ENCODE peak calls at places on chromosomes 6 and 20, in ten cellular contexts. One of them, this sample, is unnamed.
A peak's percentile ranks its signal among the peaks of the same experiment; 100 is the strongest.

GRCh38 chr6:92810913-92811312 is 608.4 kb downstream of the EPHA7 start:
- DNase-seq in activated naive CD4-positive, alpha-beta T cell: no peak
- DNase-seq in GM23248: peak; percentile 34
- DNase-seq in activated CD4-positive, CD25-positive, alpha-beta regulatory T cell: no peak
- DNase-seq in stimulated activated CD4-positive, alpha-beta T cell treated with anti-CD3 and anti-CD28 coated beads, TNF-alpha, amount 100 ng/mL, for 4 hours: no peak
- DNase-seq in stomach: no peak
- DNase-seq in ureter: no peak
- DNase-seq in Calu3: peak; percentile 39
- DNase-seq in activated naive CD8-positive, alpha-beta T cell treated with anti-CD3 and anti-CD28 coated beads, Interleukin-2, amount 50 U/mL, for 24 hours: peak; percentile 12
- DNase-seq in cardiac septum: no peak
- DNase-seq in this sample: no peak

GRCh38 chr20:45872626-45873025 is 8.4 kb upstream of the ZSWIM1 start:
- DNase-seq in activated naive CD4-positive, alpha-beta T cell: no peak
- DNase-seq in GM23248: no peak
- DNase-seq in activated CD4-positive, CD25-positive, alpha-beta regulatory T cell: no peak
- DNase-seq in stimulated activated CD4-positive, alpha-beta T cell treated with anti-CD3 and anti-CD28 coated beads, TNF-alpha, amount 100 ng/mL, for 4 hours: no peak
- DNase-seq in stomach: no peak
- DNase-seq in ureter: no peak
- DNase-seq in Calu3: no peak
- DNase-seq in activated naive CD8-positive, alpha-beta T cell treated with anti-CD3 and anti-CD28 coated beads, Interleukin-2, amount 50 U/mL, for 24 hours: no peak
- DNase-seq in cardiac septum: no peak
- DNase-seq in this sample: no peak

GRCh38 chr6:30599625-30600324 is 17.3 kb downstream of the PPP1R10 start:
- DNase-seq in activated naive CD4-positive, alpha-beta T cell: no peak
- DNase-seq in GM23248: no peak
- DNase-seq in activated CD4-positive, CD25-positive, alpha-beta regulatory T cell: no peak
- DNase-seq in stimulated activated CD4-positive, alpha-beta T cell treated with anti-CD3 and anti-CD28 coated beads, TNF-alpha, amount 100 ng/mL, for 4 hours: no peak
- DNase-seq in stomach: no peak
- DNase-seq in ureter: no peak
- DNase-seq in Calu3: no peak
- DNase-seq in activated naive CD8-positive, alpha-beta T cell treated with anti-CD3 and anti-CD28 coated beads, Interleukin-2, amount 50 U/mL, for 24 hours: no peak
- DNase-seq in cardiac septum: no peak
- DNase-seq in this sample: no peak

GRCh38 chr20:57449398-57450354 is 58.5 kb downstream of the RBM38 start:
- DNase-seq in activated naive CD4-positive, alpha-beta T cell: no peak
- DNase-seq in GM23248: no peak
- DNase-seq in activated CD4-positive, CD25-positive, alpha-beta regulatory T cell: no peak
- DNase-seq in stimulated activated CD4-positive, alpha-beta T cell treated with anti-CD3 and anti-CD28 coated beads, TNF-alpha, amount 100 ng/mL, for 4 hours: no peak
- DNase-seq in stomach: no peak
- DNase-seq in ureter: no peak
- DNase-seq in Calu3: no peak
- DNase-seq in activated naive CD8-positive, alpha-beta T cell treated with anti-CD3 and anti-CD28 coated beads, Interleukin-2, amount 50 U/mL, for 24 hours: no peak
- DNase-seq in cardiac septum: no peak
- DNase-seq in this sample: no peak

GRCh38 chr6:4930025-4930692 is 73.7 kb downstream of the RPP40 start:
- DNase-seq in activated naive CD4-positive, alpha-beta T cell: no peak
- DNase-seq in GM23248: no peak
- DNase-seq in activated CD4-positive, CD25-positive, alpha-beta regulatory T cell: no peak
- DNase-seq in stimulated activated CD4-positive, alpha-beta T cell treated with anti-CD3 and anti-CD28 coated beads, TNF-alpha, amount 100 ng/mL, for 4 hours: no peak
- DNase-seq in stomach: no peak
- DNase-seq in ureter: no peak
- DNase-seq in Calu3: no peak
- DNase-seq in activated naive CD8-positive, alpha-beta T cell treated with anti-CD3 and anti-CD28 coated beads, Interleukin-2, amount 50 U/mL, for 24 hours: no peak
- DNase-seq in cardiac septum: no peak
- DNase-seq in this sample: no peak

GRCh38 chr6:7431594-7432390 is 42.2 kb downstream of the RIOK1 start:
- DNase-seq in activated naive CD4-positive, alpha-beta T cell: no peak
- DNase-seq in GM23248: no peak
- DNase-seq in activated CD4-positive, CD25-positive, alpha-beta regulatory T cell: no peak
- DNase-seq in stimulated activated CD4-positive, alpha-beta T cell treated with anti-CD3 and anti-CD28 coated beads, TNF-alpha, amount 100 ng/mL, for 4 hours: no peak
- DNase-seq in stomach: peak; percentile 36
- DNase-seq in ureter: no peak
- DNase-seq in Calu3: no peak
- DNase-seq in activated naive CD8-positive, alpha-beta T cell treated with anti-CD3 and anti-CD28 coated beads, Interleukin-2, amount 50 U/mL, for 24 hours: no peak
- DNase-seq in cardiac septum: no peak
- DNase-seq in this sample: no peak

GRCh38 chr6:21922086-21922485 is 328.5 kb downstream of the SOX4 start:
- DNase-seq in activated naive CD4-positive, alpha-beta T cell: no peak
- DNase-seq in GM23248: peak; percentile 45
- DNase-seq in activated CD4-positive, CD25-positive, alpha-beta regulatory T cell: no peak
- DNase-seq in stimulated activated CD4-positive, alpha-beta T cell treated with anti-CD3 and anti-CD28 coated beads, TNF-alpha, amount 100 ng/mL, for 4 hours: no peak
- DNase-seq in stomach: no peak
- DNase-seq in ureter: no peak
- DNase-seq in Calu3: no peak
- DNase-seq in activated naive CD8-positive, alpha-beta T cell treated with anti-CD3 and anti-CD28 coated beads, Interleukin-2, amount 50 U/mL, for 24 hours: no peak
- DNase-seq in cardiac septum: no peak
- DNase-seq in this sample: no peak

GRCh38 chr6:30615958-30616810 is 859 bp downstream of the PPP1R10 start:
- DNase-seq in activated naive CD4-positive, alpha-beta T cell: no peak
- DNase-seq in GM23248: peak; percentile 62
- DNase-seq in activated CD4-positive, CD25-positive, alpha-beta regulatory T cell: no peak
- DNase-seq in stimulated activated CD4-positive, alpha-beta T cell treated with anti-CD3 and anti-CD28 coated beads, TNF-alpha, amount 100 ng/mL, for 4 hours: no peak
- DNase-seq in stomach: no peak
- DNase-seq in ureter: no peak
- DNase-seq in Calu3: peak; percentile 24
- DNase-seq in activated naive CD8-positive, alpha-beta T cell treated with anti-CD3 and anti-CD28 coated beads, Interleukin-2, amount 50 U/mL, for 24 hours: no peak
- DNase-seq in cardiac septum: no peak
- DNase-seq in this sample: no peak

GRCh38 chr6:360791-361373 is 30.7 kb upstream of the IRF4 start:
- DNase-seq in activated naive CD4-positive, alpha-beta T cell: no peak
- DNase-seq in GM23248: no peak
- DNase-seq in activated CD4-positive, CD25-positive, alpha-beta regulatory T cell: no peak
- DNase-seq in stimulated activated CD4-positive, alpha-beta T cell treated with anti-CD3 and anti-CD28 coated beads, TNF-alpha, amount 100 ng/mL, for 4 hours: no peak
- DNase-seq in stomach: no peak
- DNase-seq in ureter: no peak
- DNase-seq in Calu3: no peak
- DNase-seq in activated naive CD8-positive, alpha-beta T cell treated with anti-CD3 and anti-CD28 coated beads, Interleukin-2, amount 50 U/mL, for 24 hours: no peak
- DNase-seq in cardiac septum: no peak
- DNase-seq in this sample: no peak

GRCh38 chr6:150334790-150335783 is 33.7 kb upstream of the IYD start:
- DNase-seq in activated naive CD4-positive, alpha-beta T cell: no peak
- DNase-seq in GM23248: peak; percentile 80
- DNase-seq in activated CD4-positive, CD25-positive, alpha-beta regulatory T cell: no peak
- DNase-seq in stimulated activated CD4-positive, alpha-beta T cell treated with anti-CD3 and anti-CD28 coated beads, TNF-alpha, amount 100 ng/mL, for 4 hours: no peak
- DNase-seq in stomach: no peak
- DNase-seq in ureter: peak; percentile 55
- DNase-seq in Calu3: peak; percentile 46
- DNase-seq in activated naive CD8-positive, alpha-beta T cell treated with anti-CD3 and anti-CD28 coated beads, Interleukin-2, amount 50 U/mL, for 24 hours: peak; percentile 19
- DNase-seq in cardiac septum: peak; percentile 35
- DNase-seq in this sample: no peak

GRCh38 chr6:45724511-45724910 is 291.1 kb downstream of the CLIC5 start:
- DNase-seq in activated naive CD4-positive, alpha-beta T cell: no peak
- DNase-seq in GM23248: peak; percentile 68
- DNase-seq in activated CD4-positive, CD25-positive, alpha-beta regulatory T cell: no peak
- DNase-seq in stimulated activated CD4-positive, alpha-beta T cell treated with anti-CD3 and anti-CD28 coated beads, TNF-alpha, amount 100 ng/mL, for 4 hours: no peak
- DNase-seq in stomach: no peak
- DNase-seq in ureter: no peak
- DNase-seq in Calu3: no peak
- DNase-seq in activated naive CD8-positive, alpha-beta T cell treated with anti-CD3 and anti-CD28 coated beads, Interleukin-2, amount 50 U/mL, for 24 hours: no peak
- DNase-seq in cardiac septum: no peak
- DNase-seq in this sample: no peak

GRCh38 chr6:166307082-166307980 is 861 bp downstream of the PRR18 start:
- DNase-seq in activated naive CD4-positive, alpha-beta T cell: no peak
- DNase-seq in GM23248: peak; percentile 39
- DNase-seq in activated CD4-positive, CD25-positive, alpha-beta regulatory T cell: no peak
- DNase-seq in stimulated activated CD4-positive, alpha-beta T cell treated with anti-CD3 and anti-CD28 coated beads, TNF-alpha, amount 100 ng/mL, for 4 hours: no peak
- DNase-seq in stomach: no peak
- DNase-seq in ureter: no peak
- DNase-seq in Calu3: peak; percentile 40
- DNase-seq in activated naive CD8-positive, alpha-beta T cell treated with anti-CD3 and anti-CD28 coated beads, Interleukin-2, amount 50 U/mL, for 24 hours: no peak
- DNase-seq in cardiac septum: no peak
- DNase-seq in this sample: no peak

GRCh38 chr20:60147004-60147403 is 188.8 kb downstream of the CDH26 start:
- DNase-seq in activated naive CD4-positive, alpha-beta T cell: no peak
- DNase-seq in GM23248: no peak
- DNase-seq in activated CD4-positive, CD25-positive, alpha-beta regulatory T cell: no peak
- DNase-seq in stimulated activated CD4-positive, alpha-beta T cell treated with anti-CD3 and anti-CD28 coated beads, TNF-alpha, amount 100 ng/mL, for 4 hours: no peak
- DNase-seq in stomach: no peak
- DNase-seq in ureter: no peak
- DNase-seq in Calu3: no peak
- DNase-seq in activated naive CD8-positive, alpha-beta T cell treated with anti-CD3 and anti-CD28 coated beads, Interleukin-2, amount 50 U/mL, for 24 hours: no peak
- DNase-seq in cardiac septum: no peak
- DNase-seq in this sample: no peak

GRCh38 chr20:35368616-35369423 is 43.0 kb downstream of the UQCC1 start:
- DNase-seq in activated naive CD4-positive, alpha-beta T cell: no peak
- DNase-seq in GM23248: peak; percentile 14
- DNase-seq in activated CD4-positive, CD25-positive, alpha-beta regulatory T cell: no peak
- DNase-seq in stimulated activated CD4-positive, alpha-beta T cell treated with anti-CD3 and anti-CD28 coated beads, TNF-alpha, amount 100 ng/mL, for 4 hours: no peak
- DNase-seq in stomach: no peak
- DNase-seq in ureter: no peak
- DNase-seq in Calu3: no peak
- DNase-seq in activated naive CD8-positive, alpha-beta T cell treated with anti-CD3 and anti-CD28 coated beads, Interleukin-2, amount 50 U/mL, for 24 hours: no peak
- DNase-seq in cardiac septum: no peak
- DNase-seq in this sample: no peak

GRCh38 chr6:96702626-96703025 is 134.7 kb downstream of the GPR63 start:
- DNase-seq in activated naive CD4-positive, alpha-beta T cell: no peak
- DNase-seq in GM23248: no peak
- DNase-seq in activated CD4-positive, CD25-positive, alpha-beta regulatory T cell: no peak
- DNase-seq in stimulated activated CD4-positive, alpha-beta T cell treated with anti-CD3 and anti-CD28 coated beads, TNF-alpha, amount 100 ng/mL, for 4 hours: no peak
- DNase-seq in stomach: no peak
- DNase-seq in ureter: no peak
- DNase-seq in Calu3: no peak
- DNase-seq in activated naive CD8-positive, alpha-beta T cell treated with anti-CD3 and anti-CD28 coated beads, Interleukin-2, amount 50 U/mL, for 24 hours: no peak
- DNase-seq in cardiac septum: no peak
- DNase-seq in this sample: no peak

GRCh38 chr6:53496797-53497196 is 48.1 kb downstream of the GCLC start:
- DNase-seq in activated naive CD4-positive, alpha-beta T cell: no peak
- DNase-seq in GM23248: peak; percentile 90
- DNase-seq in activated CD4-positive, CD25-positive, alpha-beta regulatory T cell: no peak
- DNase-seq in stimulated activated CD4-positive, alpha-beta T cell treated with anti-CD3 and anti-CD28 coated beads, TNF-alpha, amount 100 ng/mL, for 4 hours: no peak
- DNase-seq in stomach: no peak
- DNase-seq in ureter: no peak
- DNase-seq in Calu3: no peak
- DNase-seq in activated naive CD8-positive, alpha-beta T cell treated with anti-CD3 and anti-CD28 coated beads, Interleukin-2, amount 50 U/mL, for 24 hours: no peak
- DNase-seq in cardiac septum: no peak
- DNase-seq in this sample: no peak

GRCh38 chr6:150622941-150623874 is 23.5 kb downstream of the PLEKHG1 start:
- DNase-seq in activated naive CD4-positive, alpha-beta T cell: no peak
- DNase-seq in GM23248: no peak
- DNase-seq in activated CD4-positive, CD25-positive, alpha-beta regulatory T cell: no peak
- DNase-seq in stimulated activated CD4-positive, alpha-beta T cell treated with anti-CD3 and anti-CD28 coated beads, TNF-alpha, amount 100 ng/mL, for 4 hours: no peak
- DNase-seq in stomach: no peak
- DNase-seq in ureter: no peak
- DNase-seq in Calu3: no peak
- DNase-seq in activated naive CD8-positive, alpha-beta T cell treated with anti-CD3 and anti-CD28 coated beads, Interleukin-2, amount 50 U/mL, for 24 hours: no peak
- DNase-seq in cardiac septum: no peak
- DNase-seq in this sample: no peak

This sample was measured in mesenteric fat pad.